ENCODE peak calls at places on chromosomes 13 and 19, in seven cellular contexts. L, X, Q, P, Z, J and R are unnamed samples.

GRCh38 chr19:18415177-18415867 is 3.9 kb upstream of the SSBP4 start:
- DNase-seq in J (peak; percentile 91), Z (no peak), P (no peak), X (no peak), Q (no peak), L (no peak), R (no peak)

GRCh38 chr13:33279898-33280549 is 5.5 kb downstream of the STARD13 start:
- DNase-seq in L (no peak), X (no peak), Z (peak; percentile 94), Q (peak; percentile 28), P (no peak), J (no peak), R (peak; percentile 70)

GRCh38 chr19:49679832-49680472 is 2.9 kb downstream of the PRMT1 start:
- DNase-seq in X (no peak), Z (no peak), P (no peak), L (no peak), Q (no peak), J (no peak), R (no peak)

GRCh38 chr19:42252365-42253244 is 2.3 kb downstream of the ERF start:
- DNase-seq in J (peak; percentile 64), X (no peak), Q (no peak), L (no peak), P (no peak), Z (peak; percentile 66), R (no peak)

GRCh38 chr19:38944981-38945506 is 14.3 kb downstream of the MRPS12 start:
- DNase-seq in Q (no peak), Z (no peak), X (no peak), P (no peak), L (no peak), J (no peak), R (no peak)

GRCh38 chr19:33863436-33863835 is 66.8 kb downstream of the KCTD15 start:
- DNase-seq in X (no peak), P (peak; percentile 30), Z (no peak), Q (no peak), L (no peak), J (no peak), R (no peak)

GRCh38 chr19:42279902-42280760 is 11.1 kb downstream of the CIC start:
- DNase-seq in Q (no peak), L (peak; percentile 87), P (peak; percentile 92), J (peak; percentile 95), Z (peak; percentile 86), X (peak; percentile 79), R (peak; percentile 96)

GRCh38 chr13:46672338-46673090 is 119.5 kb downstream of the LRCH1 start:
- DNase-seq in L (no peak), Q (no peak), P (no peak), J (no peak), Z (no peak), X (no peak), R (no peak)

GRCh38 chr13:26784704-26785639 is 24.4 kb upstream of the GPR12 start:
- DNase-seq in X (no peak), L (no peak), J (peak; percentile 26), Q (no peak), P (no peak), Z (no peak), R (no peak)

GRCh38 chr19:38019427-38019724 is 112.4 kb downstream of the SIPA1L3 start:
- DNase-seq in P (no peak), Z (no peak), L (no peak), Q (no peak), X (no peak), J (no peak), R (no peak)

GRCh38 chr13:54241719-54242118 is 1213.1 kb downstream of the OLFM4 start:
- DNase-seq in P (peak; percentile 45), Z (no peak), Q (no peak), L (no peak), J (no peak), X (no peak), R (no peak)

GRCh38 chr13:75541287-75541686 is 3.6 kb upstream of the COMMD6 start:
- DNase-seq in L (no peak), J (no peak), X (no peak), Q (no peak), P (no peak), Z (no peak), R (no peak)

GRCh38 chr19:41264581-41265375 is 606 bp downstream of the HNRNPUL1 start:
- DNase-seq in Q (no peak), Z (peak; percentile 42), P (no peak), X (peak; percentile 40), L (peak; percentile 56), J (peak; percentile 58), R (peak; percentile 70)

GRCh38 chr13:46622918-46623256 is 69.9 kb downstream of the LRCH1 start:
- DNase-seq in Z (peak; percentile 53), P (no peak), L (no peak), X (no peak), Q (peak; percentile 42), J (peak; percentile 61), R (no peak)

GRCh38 chr19:1151917-1152601 is 22.0 kb downstream of the SBNO2 start:
- DNase-seq in Q (no peak), J (peak; percentile 72), Z (no peak), P (no peak), X (no peak), L (no peak), R (no peak)

GRCh38 chr13:79880820-79881219 is 399.9 kb downstream of the NDFIP2 start:
- DNase-seq in L (no peak), J (no peak), X (no peak), Z (no peak), P (no peak), Q (no peak), R (no peak)

GRCh38 chr13:36207672-36208071 is 6.7 kb downstream of the SOHLH2 start:
- DNase-seq in Z (no peak), Q (no peak), X (no peak), L (no peak), P (no peak), J (no peak), R (no peak)

GRCh38 chr19:46015080-46015960 is 7.5 kb downstream of the PGLYRP1 start:
- DNase-seq in X (peak; percentile 59), Q (no peak), Z (peak; percentile 58), J (peak; percentile 68), L (peak; percentile 71), P (peak; percentile 64), R (no peak)

GRCh38 chr13:110301606-110302131 is 5.3 kb downstream of the COL4A1 start:
- DNase-seq in Z (no peak), X (no peak), P (no peak), L (no peak), Q (no peak), J (peak; percentile 19), R (peak; percentile 66)

GRCh38 chr19:50909240-50910070 is 1.7 kb downstream of the KLK4 start:
- DNase-seq in X (no peak), Z (peak; percentile 39), J (no peak), L (no peak), Q (peak; percentile 82), P (peak; percentile 62), R (no peak)

GRCh38 chr19:16542045-16542893 is at the start of gene CHERP:
- DNase-seq in P (peak; percentile 94), Q (peak; percentile 65), J (peak; percentile 97), Z (peak; percentile 90), X (peak; percentile 88), L (peak; percentile 88), R (peak; percentile 94)
- TF ChIP-seq CTCF in P (no peak), Q (no peak), J (no peak), Z (no peak), X (no peak), L (no peak), R (no peak)

GRCh38 chr19:3360494-3361383 is 5.6 kb upstream of the NFIC start:
- DNase-seq in Q (no peak), L (no peak), P (no peak), X (peak; percentile 62), Z (no peak), J (peak; percentile 89), R (no peak)
- TF ChIP-seq CTCF in Q (no peak), L (no peak), P (no peak), X (no peak), Z (no peak), J (peak; percentile 52), R (peak; percentile 30)

GRCh38 chr13:32228330-32229041 is 86.7 kb downstream of the ZAR1L start:
- DNase-seq in Z (peak; percentile 26), P (no peak), L (no peak), J (no peak), X (no peak), Q (no peak), R (no peak)
- TF ChIP-seq CTCF in Z (no peak), P (no peak), L (no peak), J (no peak), X (no peak), Q (no peak), R (no peak)

DNA sequence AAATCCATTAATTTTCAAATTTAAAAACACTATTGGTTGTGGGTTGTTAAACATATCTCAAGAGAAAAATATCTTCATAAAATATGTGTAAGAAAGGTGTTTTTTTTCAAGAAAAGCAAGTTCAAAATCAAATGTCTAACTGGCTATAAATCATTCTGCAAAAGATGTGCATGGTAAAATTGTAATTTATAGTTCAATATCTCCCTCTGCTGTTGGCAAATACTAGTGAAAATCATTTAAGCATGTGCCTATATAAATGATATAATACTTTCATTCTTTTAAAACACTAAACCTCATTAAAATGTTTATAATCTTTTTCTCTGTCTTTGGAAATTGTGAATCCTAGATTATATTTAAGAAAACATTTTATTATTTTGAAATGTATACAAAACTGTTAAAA is 17.2 kb upstream of the SLITRK6 start:
- DNase-seq in Z (no peak), Q (no peak), P (no peak), J (no peak), X (no peak), L (no peak), R (no peak)
- TF ChIP-seq CTCF in Z (peak; percentile 20), Q (peak; percentile 37), P (peak; percentile 40), J (no peak), X (no peak), L (no peak), R (no peak)

GRCh38 chr13:111484129-111484925 is 163.9 kb downstream of the TEX29 start:
- DNase-seq in P (peak; percentile 29), Z (no peak), J (no peak), Q (no peak), L (peak; percentile 34), X (no peak), R (no peak)

GRCh38 chr13:111483621-111483987 is 163.2 kb downstream of the TEX29 start:
- DNase-seq in J (no peak), L (peak; percentile 19), P (no peak), Q (no peak), Z (no peak), X (no peak), R (no peak)

GRCh38 chr13:111486331-111486730 is 165.9 kb downstream of the TEX29 start:
- DNase-seq in Z (no peak), J (no peak), P (peak; percentile 14), Q (no peak), X (no peak), L (peak; percentile 19), R (peak; percentile 21)

GRCh38 chr13:111485491-111486250 is 165.2 kb downstream of the TEX29 start:
- DNase-seq in J (no peak), Q (no peak), L (peak; percentile 31), Z (no peak), P (peak; percentile 3), X (no peak), R (no peak)

DNA sequence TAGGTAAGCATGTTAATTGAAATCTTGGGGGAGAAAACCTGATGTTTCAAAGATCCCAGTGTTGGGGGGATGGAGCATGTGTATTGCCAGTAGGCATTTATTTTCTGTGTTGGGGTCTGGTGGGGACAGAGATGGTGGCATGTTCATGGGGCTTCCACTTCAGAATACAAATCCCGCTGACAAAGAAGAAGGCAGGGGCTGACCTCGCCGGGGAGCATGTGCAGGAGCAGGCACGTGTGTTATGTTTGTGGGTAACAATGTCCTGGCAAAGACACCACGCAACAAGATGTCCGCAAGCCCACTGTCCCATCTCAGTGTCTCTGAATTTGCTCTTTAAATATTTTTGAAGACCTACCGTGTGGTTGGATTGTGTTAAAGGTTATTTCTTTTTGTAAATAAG is 164.5 kb downstream of the TEX29 start:
- DNase-seq in J (no peak), X (no peak), P (no peak), L (no peak), Z (no peak), Q (no peak), R (no peak)
- TF ChIP-seq CTCF in J (no peak), X (no peak), P (no peak), L (no peak), Z (no peak), Q (no peak), R (no peak)